ENCODE peak calls at places on chromosomes 13 and 19, in seven cellular contexts. One of them, this sample, is unnamed.

GRCh38 chr13:92830821-92831220 is 395.8 kb upstream of the GPC6 start:
- DNase-seq in Caco-2: no peak
- DNase-seq in uterus: no peak
- DNase-seq in CD4-positive, alpha-beta T cell: no peak
- DNase-seq in psoas muscle: no peak
- DNase-seq in CD8-positive, alpha-beta T cell: no peak
- DNase-seq in GM20000: no peak
- DNase-seq in this sample: no peak

GRCh38 chr19:7088999-7089398 is 19.5 kb downstream of the ZNF557 start:
- DNase-seq in Caco-2: no peak
- DNase-seq in CD4-positive, alpha-beta T cell: no peak
- DNase-seq in CD8-positive, alpha-beta T cell: no peak
- DNase-seq in psoas muscle: no peak
- DNase-seq in uterus: no peak
- DNase-seq in GM20000: no peak
- DNase-seq in this sample: no peak

GRCh38 chr13:70812481-70812880 is 704.2 kb upstream of the KLHL1 start:
- DNase-seq in Caco-2: no peak
- DNase-seq in uterus: no peak
- DNase-seq in GM20000: no peak
- DNase-seq in CD8-positive, alpha-beta T cell: no peak
- DNase-seq in psoas muscle: no peak
- DNase-seq in CD4-positive, alpha-beta T cell: no peak
- DNase-seq in this sample: no peak

GRCh38 chr13:35994131-35994966 is 136.8 kb downstream of the DCLK1 start:
- DNase-seq in CD4-positive, alpha-beta T cell: no peak
- DNase-seq in Caco-2: no peak
- DNase-seq in GM20000: no peak
- DNase-seq in uterus: peak
- DNase-seq in psoas muscle: peak
- DNase-seq in CD8-positive, alpha-beta T cell: no peak
- DNase-seq in this sample: no peak

GRCh38 chr19:54189020-54189667 is at the start of gene MBOAT7:
- DNase-seq in psoas muscle: no peak
- DNase-seq in CD8-positive, alpha-beta T cell: no peak
- DNase-seq in uterus: no peak
- DNase-seq in Caco-2: peak
- DNase-seq in GM20000: peak
- DNase-seq in CD4-positive, alpha-beta T cell: no peak
- DNase-seq in this sample: peak

GRCh38 chr19:4713384-4713951 is 10.2 kb downstream of the DPP9 start:
- DNase-seq in CD8-positive, alpha-beta T cell: no peak
- DNase-seq in CD4-positive, alpha-beta T cell: no peak
- DNase-seq in Caco-2: no peak
- DNase-seq in psoas muscle: peak
- DNase-seq in GM20000: no peak
- DNase-seq in uterus: peak
- DNase-seq in this sample: no peak

GRCh38 chr19:12293771-12294307 is 844 bp downstream of the ZNF44 start:
- DNase-seq in CD4-positive, alpha-beta T cell: peak
- DNase-seq in Caco-2: peak
- DNase-seq in CD8-positive, alpha-beta T cell: peak
- DNase-seq in psoas muscle: peak
- DNase-seq in GM20000: peak
- DNase-seq in uterus: peak
- DNase-seq in this sample: peak

GRCh38 chr19:30076751-30077670 is 135.0 kb downstream of the URI1 start:
- DNase-seq in uterus: no peak
- DNase-seq in GM20000: no peak
- DNase-seq in CD4-positive, alpha-beta T cell: no peak
- DNase-seq in psoas muscle: no peak
- DNase-seq in CD8-positive, alpha-beta T cell: no peak
- DNase-seq in Caco-2: no peak
- DNase-seq in this sample: no peak

GRCh38 chr13:92224052-92224821 is 825.8 kb downstream of the GPC5 start:
- DNase-seq in GM20000: no peak
- DNase-seq in psoas muscle: no peak
- DNase-seq in CD4-positive, alpha-beta T cell: no peak
- DNase-seq in CD8-positive, alpha-beta T cell: no peak
- DNase-seq in Caco-2: no peak
- DNase-seq in uterus: no peak
- DNase-seq in this sample: no peak

GRCh38 chr19:2547033-2547680 is 71.2 kb downstream of the GADD45B start:
- DNase-seq in Caco-2: no peak
- DNase-seq in uterus: no peak
- DNase-seq in GM20000: no peak
- DNase-seq in psoas muscle: no peak
- DNase-seq in CD4-positive, alpha-beta T cell: no peak
- DNase-seq in CD8-positive, alpha-beta T cell: no peak
- DNase-seq in this sample: no peak

DNA sequence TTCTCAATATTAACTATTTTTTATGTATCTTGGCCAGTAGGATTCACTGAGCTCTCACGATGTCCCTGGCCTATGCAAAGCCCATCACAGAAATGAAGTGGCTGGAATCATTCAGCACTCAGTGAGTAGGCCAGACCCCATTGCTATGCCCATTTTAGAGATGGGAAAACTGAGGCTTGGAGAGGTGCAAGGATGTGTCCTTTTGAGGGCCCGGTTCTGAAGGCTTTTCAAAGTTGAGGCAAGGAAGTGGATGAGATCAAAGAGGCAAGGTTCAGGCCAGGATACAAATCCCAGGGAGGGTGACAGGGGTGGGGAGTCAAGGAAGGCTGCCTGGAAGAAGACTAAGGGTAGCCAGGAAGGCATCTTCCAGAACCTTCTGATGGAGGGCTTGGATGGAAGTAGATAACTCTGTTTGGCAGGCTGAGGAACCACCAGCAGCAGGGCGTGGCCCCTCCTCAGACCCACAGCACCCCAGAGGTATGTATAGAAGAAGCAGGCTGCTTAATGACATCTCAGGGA is 18.8 kb upstream of the ERCC1 start:
- DNase-seq in uterus: no peak
- DNase-seq in CD8-positive, alpha-beta T cell: no peak
- DNase-seq in GM20000: no peak
- DNase-seq in Caco-2: no peak
- DNase-seq in psoas muscle: no peak
- DNase-seq in CD4-positive, alpha-beta T cell: no peak
- DNase-seq in this sample: no peak
- TF ChIP-seq CTCF in uterus: no peak
- TF ChIP-seq CTCF in CD8-positive, alpha-beta T cell: no peak
- TF ChIP-seq CTCF in GM20000: no peak
- TF ChIP-seq CTCF in Caco-2: no peak
- TF ChIP-seq CTCF in psoas muscle: no peak
- TF ChIP-seq CTCF in CD4-positive, alpha-beta T cell: no peak
- TF ChIP-seq CTCF in this sample: no peak

GRCh38 chr19:16628183-16628983 is at the start of gene MED26:
- DNase-seq in CD4-positive, alpha-beta T cell: peak
- DNase-seq in GM20000: peak
- DNase-seq in Caco-2: peak
- DNase-seq in uterus: peak
- DNase-seq in CD8-positive, alpha-beta T cell: peak
- DNase-seq in psoas muscle: peak
- DNase-seq in this sample: peak
- TF ChIP-seq CTCF in CD4-positive, alpha-beta T cell: no peak
- TF ChIP-seq CTCF in GM20000: no peak
- TF ChIP-seq CTCF in Caco-2: no peak
- TF ChIP-seq CTCF in uterus: no peak
- TF ChIP-seq CTCF in CD8-positive, alpha-beta T cell: no peak
- TF ChIP-seq CTCF in psoas muscle: no peak
- TF ChIP-seq CTCF in this sample: no peak

GRCh38 chr13:31114641-31115040 is 47.1 kb downstream of the HSPH1 start:
- DNase-seq in uterus: no peak
- DNase-seq in psoas muscle: no peak
- DNase-seq in GM20000: no peak
- DNase-seq in Caco-2: no peak
- DNase-seq in CD8-positive, alpha-beta T cell: no peak
- DNase-seq in CD4-positive, alpha-beta T cell: no peak
- DNase-seq in this sample: no peak
- TF ChIP-seq CTCF in uterus: no peak
- TF ChIP-seq CTCF in psoas muscle: no peak
- TF ChIP-seq CTCF in GM20000: no peak
- TF ChIP-seq CTCF in Caco-2: no peak
- TF ChIP-seq CTCF in CD8-positive, alpha-beta T cell: no peak
- TF ChIP-seq CTCF in CD4-positive, alpha-beta T cell: no peak
- TF ChIP-seq CTCF in this sample: no peak

DNA sequence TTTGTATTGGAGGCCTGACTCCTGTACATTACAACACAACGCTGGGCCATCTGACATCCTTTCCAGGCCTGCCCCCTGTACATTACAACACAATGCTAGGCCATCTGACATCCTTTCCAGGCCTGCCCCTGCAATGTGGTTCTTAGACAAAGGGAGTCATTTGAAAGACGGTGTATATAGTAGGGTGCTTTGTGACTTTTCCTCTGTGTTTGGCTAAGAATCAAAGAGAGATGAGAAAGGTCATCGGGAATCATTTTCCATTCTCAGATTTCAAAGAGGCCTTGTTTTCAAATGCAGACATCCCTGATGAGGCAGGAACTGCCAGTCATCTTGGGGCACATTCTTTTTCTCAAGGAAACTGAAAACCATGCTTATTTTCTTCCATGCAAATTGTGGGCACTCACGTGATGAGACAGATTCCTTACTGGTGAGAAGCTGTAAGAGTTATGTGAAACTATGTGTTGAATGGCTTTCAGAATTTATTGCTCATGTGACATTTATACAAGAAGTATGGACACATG is 551.6 kb downstream of the MYO16 start:
- DNase-seq in uterus: no peak
- DNase-seq in Caco-2: no peak
- DNase-seq in psoas muscle: no peak
- DNase-seq in CD8-positive, alpha-beta T cell: no peak
- DNase-seq in CD4-positive, alpha-beta T cell: no peak
- DNase-seq in GM20000: no peak
- DNase-seq in this sample: no peak
- TF ChIP-seq CTCF in uterus: no peak
- TF ChIP-seq CTCF in Caco-2: no peak
- TF ChIP-seq CTCF in psoas muscle: no peak
- TF ChIP-seq CTCF in CD8-positive, alpha-beta T cell: no peak
- TF ChIP-seq CTCF in CD4-positive, alpha-beta T cell: no peak
- TF ChIP-seq CTCF in GM20000: no peak
- TF ChIP-seq CTCF in this sample: no peak

DNA sequence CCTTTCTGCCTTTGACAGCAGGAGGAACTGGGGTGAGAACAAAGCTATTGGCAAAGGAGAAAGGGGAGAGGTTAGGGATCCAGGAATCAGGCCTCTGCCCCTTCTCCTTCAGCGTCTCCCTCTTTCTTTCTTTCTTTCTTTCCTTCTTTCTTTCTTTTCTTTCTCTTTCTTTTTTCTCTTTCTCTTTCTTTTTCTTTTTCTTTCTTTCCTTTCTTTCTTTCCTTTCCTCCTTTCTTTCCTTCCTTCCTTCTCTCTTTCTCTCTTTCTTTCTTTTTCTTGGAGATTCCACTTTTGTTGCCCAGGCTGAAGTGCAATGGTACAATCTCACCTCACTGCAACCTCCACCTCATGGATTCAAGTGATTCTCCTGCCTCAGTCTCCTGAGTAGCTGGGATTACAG is 75.6 kb downstream of the TRPM4 start:
- DNase-seq in uterus: no peak
- DNase-seq in CD8-positive, alpha-beta T cell: no peak
- DNase-seq in psoas muscle: no peak
- DNase-seq in CD4-positive, alpha-beta T cell: no peak
- DNase-seq in GM20000: no peak
- DNase-seq in Caco-2: no peak
- DNase-seq in this sample: no peak
- TF ChIP-seq CTCF in uterus: no peak
- TF ChIP-seq CTCF in CD8-positive, alpha-beta T cell: no peak
- TF ChIP-seq CTCF in psoas muscle: no peak
- TF ChIP-seq CTCF in CD4-positive, alpha-beta T cell: no peak
- TF ChIP-seq CTCF in GM20000: no peak
- TF ChIP-seq CTCF in Caco-2: no peak
- TF ChIP-seq CTCF in this sample: no peak

GRCh38 chr13:100848304-100848703 is 173.7 kb upstream of the TMTC4 start:
- DNase-seq in uterus: no peak
- DNase-seq in GM20000: no peak
- DNase-seq in CD4-positive, alpha-beta T cell: no peak
- DNase-seq in CD8-positive, alpha-beta T cell: no peak
- DNase-seq in Caco-2: no peak
- DNase-seq in psoas muscle: no peak
- DNase-seq in this sample: no peak
- TF ChIP-seq CTCF in uterus: no peak
- TF ChIP-seq CTCF in GM20000: no peak
- TF ChIP-seq CTCF in CD4-positive, alpha-beta T cell: no peak
- TF ChIP-seq CTCF in CD8-positive, alpha-beta T cell: no peak
- TF ChIP-seq CTCF in Caco-2: no peak
- TF ChIP-seq CTCF in psoas muscle: no peak
- TF ChIP-seq CTCF in this sample: peak

DNA sequence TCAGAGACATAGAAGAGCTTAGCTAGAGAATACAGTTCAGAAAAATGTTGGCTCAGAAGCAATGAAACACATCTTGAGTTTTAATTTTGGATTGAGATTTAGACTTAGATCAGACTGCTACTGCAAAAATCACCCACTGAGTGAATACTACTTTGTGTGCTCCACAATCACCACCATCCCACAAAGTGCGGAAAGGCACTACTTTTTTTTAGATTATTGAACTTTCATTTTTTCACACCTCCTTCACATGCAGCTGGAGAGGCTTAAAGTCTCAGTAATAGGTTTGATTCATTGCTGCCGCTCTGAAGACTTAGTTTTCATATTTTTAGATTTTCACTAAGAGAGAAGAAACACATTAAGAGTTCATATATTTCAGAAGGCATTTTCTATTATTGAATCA is 289.9 kb upstream of the PRR20A start:
- DNase-seq in uterus: no peak
- DNase-seq in psoas muscle: no peak
- DNase-seq in CD4-positive, alpha-beta T cell: no peak
- DNase-seq in Caco-2: no peak
- DNase-seq in CD8-positive, alpha-beta T cell: no peak
- DNase-seq in GM20000: no peak
- DNase-seq in this sample: no peak
- TF ChIP-seq CTCF in uterus: no peak
- TF ChIP-seq CTCF in psoas muscle: no peak
- TF ChIP-seq CTCF in CD4-positive, alpha-beta T cell: no peak
- TF ChIP-seq CTCF in Caco-2: no peak
- TF ChIP-seq CTCF in CD8-positive, alpha-beta T cell: no peak
- TF ChIP-seq CTCF in GM20000: no peak
- TF ChIP-seq CTCF in this sample: no peak